ENCODE peak calls at places on chromosomes 16 and 17, in four cellular contexts. One of them, this sample, is unnamed.

GRCh38 chr16:57377080-57377841 is 5.0 kb downstream of the CX3CL1 start:
- DNase-seq in kidney epithelial cell: no peak
- DNase-seq in endothelial cell: no peak
- DNase-seq in IMR-90: peak; percentile 85
- DNase-seq in this sample: no peak

GRCh38 chr16:77788196-77789084 is at the start of gene VAT1L:
- DNase-seq in kidney epithelial cell: no peak
- DNase-seq in endothelial cell: peak; percentile 38
- DNase-seq in IMR-90: peak; percentile 63
- DNase-seq in this sample: no peak

GRCh38 chr17:61057257-61057656 is 342.4 kb upstream of the TBX2 start:
- DNase-seq in kidney epithelial cell: no peak
- DNase-seq in endothelial cell: no peak
- DNase-seq in IMR-90: no peak
- DNase-seq in this sample: no peak

GRCh38 chr16:17382514-17382913 is 88.2 kb downstream of the XYLT1 start:
- DNase-seq in kidney epithelial cell: no peak
- DNase-seq in endothelial cell: no peak
- DNase-seq in IMR-90: no peak
- DNase-seq in this sample: no peak

GRCh38 chr17:14840616-14841231 is 424.4 kb downstream of the PMP22 start:
- DNase-seq in kidney epithelial cell: no peak
- DNase-seq in endothelial cell: no peak
- DNase-seq in IMR-90: peak; percentile 84
- DNase-seq in this sample: peak; percentile 31

GRCh38 chr17:71757956-71758355 is 362.9 kb upstream of the SOX9 start:
- DNase-seq in kidney epithelial cell: no peak
- DNase-seq in endothelial cell: no peak
- DNase-seq in IMR-90: no peak
- DNase-seq in this sample: no peak

GRCh38 chr16:81996664-81997529 is 14.4 kb downstream of the SDR42E1 start:
- DNase-seq in kidney epithelial cell: no peak
- DNase-seq in endothelial cell: no peak
- DNase-seq in IMR-90: peak; percentile 57
- DNase-seq in this sample: peak; percentile 20

GRCh38 chr16:8730335-8730915 is 56.0 kb downstream of the ABAT start:
- DNase-seq in kidney epithelial cell: no peak
- DNase-seq in endothelial cell: no peak
- DNase-seq in IMR-90: no peak
- DNase-seq in this sample: no peak

GRCh38 chr16:8619671-8620370 is 1.7 kb upstream of the METTL22 start:
- DNase-seq in kidney epithelial cell: no peak
- DNase-seq in endothelial cell: no peak
- DNase-seq in IMR-90: no peak
- DNase-seq in this sample: no peak

GRCh38 chr16:3182608-3183444 is 5.2 kb upstream of the OR1F1 start:
- DNase-seq in kidney epithelial cell: no peak
- DNase-seq in endothelial cell: peak; percentile 78
- DNase-seq in IMR-90: peak; percentile 55
- DNase-seq in this sample: no peak

GRCh38 chr17:7046127-7046724 is 2.3 kb upstream of the SLC16A11 start:
- DNase-seq in kidney epithelial cell: no peak
- DNase-seq in endothelial cell: no peak
- DNase-seq in IMR-90: no peak
- DNase-seq in this sample: no peak
- TF ChIP-seq CTCF in kidney epithelial cell: no peak
- TF ChIP-seq CTCF in endothelial cell: no peak
- TF ChIP-seq CTCF in IMR-90: no peak
- TF ChIP-seq CTCF in this sample: no peak

GRCh38 chr16:56238188-56238587 is 46.9 kb downstream of the GNAO1 start:
- DNase-seq in kidney epithelial cell: no peak
- DNase-seq in endothelial cell: no peak
- DNase-seq in IMR-90: no peak
- DNase-seq in this sample: no peak

GRCh38 chr16:56244612-56245011 is 53.3 kb downstream of the GNAO1 start:
- DNase-seq in kidney epithelial cell: no peak
- DNase-seq in endothelial cell: no peak
- DNase-seq in IMR-90: no peak
- DNase-seq in this sample: no peak

GRCh38 chr16:56245197-56245596 is 53.9 kb downstream of the GNAO1 start:
- DNase-seq in kidney epithelial cell: peak; percentile 38
- DNase-seq in endothelial cell: no peak
- DNase-seq in IMR-90: peak; percentile 8
- DNase-seq in this sample: no peak

GRCh38 chr16:56242740-56243139 is 51.5 kb downstream of the GNAO1 start:
- DNase-seq in kidney epithelial cell: no peak
- DNase-seq in endothelial cell: no peak
- DNase-seq in IMR-90: no peak
- DNase-seq in this sample: no peak

GRCh38 chr16:56241596-56241995 is 50.3 kb downstream of the GNAO1 start:
- DNase-seq in kidney epithelial cell: no peak
- DNase-seq in endothelial cell: no peak
- DNase-seq in IMR-90: peak; percentile 35
- DNase-seq in this sample: no peak
- TF ChIP-seq CTCF in kidney epithelial cell: no peak
- TF ChIP-seq CTCF in endothelial cell: no peak
- TF ChIP-seq CTCF in IMR-90: no peak
- TF ChIP-seq CTCF in this sample: no peak

GRCh38 chr17:29248845-29249244 is 2.2 kb downstream of the CRYBA1 start:
- DNase-seq in kidney epithelial cell: no peak
- DNase-seq in endothelial cell: no peak
- DNase-seq in IMR-90: no peak
- DNase-seq in this sample: no peak

GRCh38 chr17:29253037-29253436 is 6.4 kb downstream of the CRYBA1 start:
- DNase-seq in kidney epithelial cell: no peak
- DNase-seq in endothelial cell: no peak
- DNase-seq in IMR-90: no peak
- DNase-seq in this sample: no peak

GRCh38 chr17:29251184-29251583 is 4.5 kb downstream of the CRYBA1 start:
- DNase-seq in kidney epithelial cell: no peak
- DNase-seq in endothelial cell: no peak
- DNase-seq in IMR-90: no peak
- DNase-seq in this sample: no peak

GRCh38 chr17:29250666-29251065 is 4.0 kb downstream of the CRYBA1 start:
- DNase-seq in kidney epithelial cell: no peak
- DNase-seq in endothelial cell: no peak
- DNase-seq in IMR-90: peak; percentile 93
- DNase-seq in this sample: no peak

GRCh38 chr17:29251969-29252866 is 5.6 kb downstream of the CRYBA1 start:
- DNase-seq in kidney epithelial cell: no peak
- DNase-seq in endothelial cell: no peak
- DNase-seq in IMR-90: peak; percentile 50
- DNase-seq in this sample: peak; percentile 12
- TF ChIP-seq CTCF in kidney epithelial cell: peak; percentile 45
- TF ChIP-seq CTCF in endothelial cell: peak; percentile 71
- TF ChIP-seq CTCF in IMR-90: peak; percentile 44
- TF ChIP-seq CTCF in this sample: peak; percentile 45

DNA sequence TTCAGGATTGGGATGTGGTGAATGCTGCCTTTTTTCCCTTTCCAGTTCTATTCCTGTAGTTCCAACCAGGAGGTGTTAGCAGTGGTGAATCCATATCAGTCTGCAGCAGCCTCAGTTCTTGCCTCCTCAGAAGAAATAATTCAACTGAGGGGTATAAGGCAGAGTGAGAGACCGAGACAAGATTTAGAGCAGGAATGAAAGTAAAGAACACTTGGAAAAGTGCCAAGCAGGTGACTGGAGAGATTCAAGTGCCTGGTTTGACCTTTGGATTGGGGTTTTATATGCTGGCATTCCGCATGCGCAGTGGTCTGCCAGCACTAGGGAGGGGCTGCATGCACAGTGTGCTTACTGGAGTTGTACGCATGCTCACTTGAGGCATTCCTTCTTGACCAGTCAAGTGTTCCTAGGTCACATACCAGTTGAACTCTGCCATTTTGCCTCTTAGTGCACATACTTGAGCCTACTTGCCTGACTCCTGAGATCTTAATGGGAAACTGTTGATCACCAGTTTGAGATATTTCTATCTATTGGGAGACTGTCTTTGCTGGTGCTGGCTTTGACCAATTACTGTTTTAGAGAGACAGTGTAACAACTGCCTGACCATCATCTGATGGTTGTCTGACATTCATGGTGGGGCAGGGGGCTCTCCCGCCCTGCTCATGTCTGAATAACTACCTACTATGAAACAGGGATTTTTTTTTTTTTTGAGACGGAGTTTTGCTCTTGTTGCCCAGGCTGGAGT is 680 bp upstream of the CCL15 start:
- DNase-seq in kidney epithelial cell: no peak
- DNase-seq in endothelial cell: no peak
- DNase-seq in IMR-90: no peak
- DNase-seq in this sample: no peak
- TF ChIP-seq CTCF in kidney epithelial cell: no peak
- TF ChIP-seq CTCF in endothelial cell: no peak
- TF ChIP-seq CTCF in IMR-90: no peak
- TF ChIP-seq CTCF in this sample: no peak

GRCh38 chr17:53950207-53950857 is 127.6 kb downstream of the KIF2B start:
- DNase-seq in kidney epithelial cell: no peak
- DNase-seq in endothelial cell: peak; percentile 27
- DNase-seq in IMR-90: no peak
- DNase-seq in this sample: no peak
- TF ChIP-seq CTCF in kidney epithelial cell: peak; percentile 18
- TF ChIP-seq CTCF in endothelial cell: peak; percentile 30
- TF ChIP-seq CTCF in IMR-90: no peak
- TF ChIP-seq CTCF in this sample: no peak

DNA sequence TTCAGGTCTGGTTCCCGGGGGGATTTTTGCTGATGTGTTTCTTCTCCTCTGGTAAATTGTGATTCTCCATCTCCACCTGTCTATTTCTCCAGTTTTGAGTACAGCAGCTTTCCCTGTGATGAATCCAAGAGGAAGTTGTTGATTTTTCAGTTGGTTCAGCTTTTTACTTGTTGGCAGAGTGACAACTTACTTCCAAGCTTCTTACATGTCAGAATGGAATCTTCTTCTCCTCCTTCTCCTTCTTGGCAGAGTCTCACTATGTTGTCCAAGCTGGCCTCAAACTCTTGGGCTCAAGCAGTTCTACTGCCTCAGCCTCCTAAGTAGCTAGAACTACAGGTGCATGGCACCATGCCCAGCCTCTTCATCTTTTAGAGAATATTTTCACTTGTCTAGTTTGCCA is 33.4 kb upstream of the TMEM92 start:
- DNase-seq in kidney epithelial cell: no peak
- DNase-seq in endothelial cell: no peak
- DNase-seq in IMR-90: peak; percentile 81
- DNase-seq in this sample: no peak
- TF ChIP-seq CTCF in kidney epithelial cell: no peak
- TF ChIP-seq CTCF in endothelial cell: no peak
- TF ChIP-seq CTCF in IMR-90: no peak
- TF ChIP-seq CTCF in this sample: no peak

GRCh38 chr16:55900616-55901393 is 25.6 kb upstream of the CES5A start:
- DNase-seq in kidney epithelial cell: no peak
- DNase-seq in endothelial cell: no peak
- DNase-seq in IMR-90: no peak
- DNase-seq in this sample: no peak
- TF ChIP-seq CTCF in kidney epithelial cell: no peak
- TF ChIP-seq CTCF in endothelial cell: no peak
- TF ChIP-seq CTCF in IMR-90: no peak
- TF ChIP-seq CTCF in this sample: no peak

This sample was measured in HFF-Myc.